ENCODE peak calls at places on chromosomes 5 and 9, in six cellular contexts. E is H1, O is mesendoderm, L is neuronal stem cell, U is trophoblast cell, Z is mesenchymal stem cell. P is an unnamed sample.

GRCh38 chr5:854966-855743 is 4.4 kb upstream of the ZDHHC11 start:
- DNase-seq in O (no peak), Z (no peak), E (no peak), U (no peak), L (no peak), P (no peak)

GRCh38 chr9:112048924-112049785 is 125.9 kb downstream of the SUSD1 start:
- DNase-seq in U (no peak), Z (no peak), O (no peak), E (no peak), L (no peak), P (peak)

GRCh38 chr5:16975950-16976624 is 40.0 kb upstream of the MYO10 start:
- DNase-seq in L (no peak), E (no peak), U (no peak), O (no peak), Z (no peak), P (no peak)

GRCh38 chr5:1763548-1763911 is 36.1 kb downstream of the MRPL36 start:
- DNase-seq in L (peak), O (peak), U (peak), Z (peak), E (no peak), P (peak)

GRCh38 chr5:179554981-179555380 is 4.6 kb downstream of the RUFY1 start:
- DNase-seq in O (peak), E (no peak), Z (no peak), L (no peak), U (peak), P (no peak)

GRCh38 chr9:22141906-22142305 is 132.8 kb upstream of the CDKN2B start:
- DNase-seq in Z (peak), L (no peak), U (no peak), E (no peak), O (no peak), P (peak)

GRCh38 chr5:142817961-142818431 is 47.8 kb downstream of the ARHGAP26 start:
- DNase-seq in U (no peak), Z (no peak), L (no peak), O (no peak), E (no peak), P (no peak)

GRCh38 chr9:107215381-107215780 is 67.7 kb upstream of the RAD23B start:
- DNase-seq in E (no peak), L (no peak), U (peak), O (no peak), Z (peak), P (peak)

GRCh38 chr5:135669416-135669815 is 90.6 kb upstream of the CXCL14 start:
- DNase-seq in Z (no peak), E (no peak), U (no peak), O (no peak), L (no peak), P (no peak)

GRCh38 chr5:19960451-19960850 is 27.5 kb downstream of the CDH18 start:
- DNase-seq in U (no peak), O (no peak), E (no peak), L (no peak), Z (no peak), P (no peak)

DNA sequence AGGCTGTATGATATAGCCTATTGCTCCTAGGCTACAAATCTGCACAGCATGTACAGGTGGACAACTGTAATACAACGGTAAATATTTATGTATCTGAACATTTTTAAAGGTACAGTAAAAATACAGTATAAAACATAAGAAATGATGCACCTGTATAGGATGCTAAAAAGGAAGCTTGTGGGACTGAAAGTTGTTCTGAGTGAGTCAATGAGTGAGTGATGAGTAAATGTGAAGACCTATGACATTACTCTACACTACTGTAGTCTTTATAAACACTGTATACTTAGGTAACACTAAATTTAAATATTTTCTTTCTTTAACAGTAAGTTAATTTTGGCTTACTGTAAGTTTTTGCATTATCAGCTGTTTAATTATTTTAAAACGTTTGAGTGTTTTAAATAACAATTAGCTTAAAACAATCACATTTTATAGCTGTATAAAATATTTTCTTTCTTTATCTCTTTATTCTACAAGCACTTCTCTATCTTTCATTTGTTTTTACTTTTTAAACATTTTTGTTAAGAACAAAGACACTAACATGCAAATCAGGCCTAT is 28.1 kb downstream of the CDH18 start:
- DNase-seq in L (no peak), Z (no peak), O (no peak), U (no peak), E (no peak), P (no peak)
- H3K18ac ChIP-seq in L (no peak), Z (no peak), O (no peak), U (no peak), E (no peak), P (no peak)

GRCh38 chr9:95587071-95587964 is 70.5 kb upstream of the PTCH1 start:
- DNase-seq in E (no peak), Z (no peak), L (no peak), O (no peak), U (no peak), P (no peak)

GRCh38 chr9:95580812-95581761 is 64.3 kb upstream of the PTCH1 start:
- DNase-seq in Z (peak), E (no peak), U (no peak), O (no peak), L (no peak), P (no peak)

GRCh38 chr9:95584176-95584575 is 67.4 kb upstream of the PTCH1 start:
- DNase-seq in U (no peak), L (no peak), Z (no peak), E (no peak), O (no peak), P (no peak)

GRCh38 chr9:95585824-95586223 is 69.1 kb upstream of the PTCH1 start:
- DNase-seq in L (no peak), O (no peak), E (no peak), U (no peak), Z (no peak), P (no peak)

DNA sequence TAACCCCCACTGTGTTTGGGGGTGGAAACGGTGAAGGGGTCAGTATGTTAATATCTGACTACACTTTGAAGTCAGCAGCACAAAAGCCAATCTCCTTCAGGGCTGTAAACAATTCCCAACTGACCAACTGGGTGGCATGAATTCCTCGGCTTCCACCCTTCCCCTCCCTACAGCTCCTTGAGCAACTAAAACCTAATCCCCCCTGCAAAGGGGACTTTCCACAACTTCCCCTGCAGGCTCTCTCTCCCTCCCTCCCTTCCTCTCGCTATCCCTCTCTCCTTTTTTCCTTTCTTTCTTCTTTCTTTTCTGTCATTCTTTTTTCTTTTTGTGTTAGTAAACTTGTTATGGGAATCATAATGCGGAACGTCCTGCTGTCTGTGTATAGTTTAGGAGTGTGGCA is 65.1 kb upstream of the PTCH1 start:
- DNase-seq in U (no peak), O (peak), L (no peak), E (no peak), Z (no peak), P (no peak)
- H3K4me3 ChIP-seq in U (no peak), O (no peak), L (no peak), E (no peak), Z (no peak), P (no peak)

GRCh38 chr5:103057208-103058130 is 62.5 kb downstream of the GIN1 start:
- DNase-seq in L (no peak), U (peak), E (no peak), Z (peak), O (peak), P (peak)
- H3K18ac ChIP-seq in L (no peak), U (no peak), E (no peak), Z (no peak), O (no peak), P (no peak)

GRCh38 chr5:79611046-79611829 is 1.0 kb upstream of the TENT2 start:
- DNase-seq in O (no peak), Z (no peak), L (no peak), U (no peak), E (no peak), P (no peak)
- H3K4me3 ChIP-seq in O (no peak), Z (no peak), L (peak), U (no peak), E (peak), P (peak)

GRCh38 chr5:52801329-52801728 is 13.6 kb downstream of the ITGA1 start:
- DNase-seq in U (peak), L (peak), Z (peak), E (no peak), O (peak), P (peak)

GRCh38 chr5:52798952-52799351 is 11.2 kb downstream of the ITGA1 start:
- DNase-seq in Z (no peak), L (no peak), O (no peak), U (no peak), E (no peak), P (no peak)

GRCh38 chr5:52799983-52800393 is 12.3 kb downstream of the ITGA1 start:
- DNase-seq in E (peak), L (peak), U (peak), O (peak), Z (peak), P (peak)

GRCh38 chr5:52799358-52799982 is 11.8 kb downstream of the ITGA1 start:
- DNase-seq in U (peak), E (peak), L (peak), Z (peak), O (peak), P (peak)

GRCh38 chr5:52800394-52801213 is 12.9 kb downstream of the ITGA1 start:
- DNase-seq in L (no peak), E (no peak), O (peak), Z (peak), U (peak), P (peak)
- H3K18ac ChIP-seq in L (peak), E (peak), O (peak), Z (peak), U (peak), P (peak)

P was measured in IMR-90.